ENCODE peak calls at places on chromosomes 2 and 18, in nine cellular contexts. U is tibial nerve, O is IMR-90, Q is stomach, F is HepG2, Y is transverse colon, V is heart left ventricle, D is A549, S is K562. C is an unnamed sample.

GRCh38 chr2:56534321-56534720 is 350.5 kb downstream of the CCDC85A start:
- DNase-seq in U (no peak), O (peak; percentile 6), Q (no peak), F (no peak), Y (no peak), V (no peak), D (no peak), S (no peak), C (no peak)

GRCh38 chr2:60550151-60550983 is 3.1 kb downstream of the BCL11A start:
- DNase-seq in U (peak; percentile 27), O (peak; percentile 82), Q (peak; percentile 79), F (peak; percentile 56), Y (peak; percentile 87), V (peak; percentile 76), D (peak; percentile 75), S (peak; percentile 38), C (peak; percentile 72)

GRCh38 chr18:32760391-32760790 is 12.4 kb downstream of the KLHL14 start:
- DNase-seq in U (no peak), O (no peak), Q (no peak), F (no peak), Y (peak; percentile 39), V (no peak), D (no peak), S (no peak), C (no peak)

GRCh38 chr2:40367652-40368051 is 84.2 kb downstream of the SLC8A1 start:
- DNase-seq in U (no peak), O (peak; percentile 93), Q (no peak), F (no peak), Y (no peak), V (no peak), D (no peak), S (no peak), C (no peak)

GRCh38 chr18:74248189-74248975 is 43.4 kb downstream of the CYB5A start:
- DNase-seq in U (no peak), O (no peak), Q (no peak), F (no peak), Y (no peak), V (no peak), D (no peak), S (no peak), C (no peak)

GRCh38 chr2:30371028-30371708 is 75.9 kb upstream of the LCLAT1 start:
- DNase-seq in U (no peak), O (no peak), Q (no peak), F (no peak), Y (no peak), V (no peak), D (no peak), S (no peak), C (no peak)

GRCh38 chr2:45860136-45861106 is 208.9 kb downstream of the PRKCE start:
- DNase-seq in U (peak; percentile 81), O (peak; percentile 38), Q (peak; percentile 33), F (peak; percentile 16), Y (peak; percentile 47), V (peak; percentile 64), D (no peak), S (no peak), C (no peak)

GRCh38 chr18:68215931-68216330 is 499.0 kb downstream of the TMX3 start:
- DNase-seq in U (no peak), O (peak; percentile 45), Q (no peak), F (no peak), Y (no peak), V (no peak), D (no peak), S (no peak), C (no peak)

GRCh38 chr2:240963376-240964220 is 34.8 kb upstream of the SNED1 start:
- DNase-seq in U (peak; percentile 3), O (no peak), Q (peak; percentile 19), F (no peak), Y (no peak), V (peak; percentile 54), D (no peak), S (no peak), C (no peak)

GRCh38 chr2:197620113-197620512 is 55.3 kb downstream of the RFTN2 start:
- DNase-seq in U (no peak), O (no peak), Q (no peak), F (no peak), Y (no peak), V (no peak), D (no peak), S (no peak), C (no peak)

GRCh38 chr2:75595541-75596395 is 35.0 kb upstream of the EVA1A start:
- DNase-seq in U (no peak), O (peak; percentile 95), Q (no peak), F (peak; percentile 38), Y (no peak), V (no peak), D (peak; percentile 56), S (no peak), C (no peak)

GRCh38 chr2:241811209-241811951 is 2.4 kb downstream of the NEU4 start:
- DNase-seq in U (no peak), O (no peak), Q (no peak), F (no peak), Y (no peak), V (peak; percentile 85), D (no peak), S (no peak), C (peak; percentile 46)

GRCh38 chr2:181459646-181460045 is 2.5 kb downstream of the ITGA4 start:
- DNase-seq in U (no peak), O (peak; percentile 6), Q (no peak), F (no peak), Y (no peak), V (no peak), D (no peak), S (no peak), C (no peak)

GRCh38 chr2:143705108-143705686 is 576.0 kb downstream of the ARHGAP15 start:
- DNase-seq in U (no peak), O (peak; percentile 76), Q (no peak), F (no peak), Y (no peak), V (no peak), D (no peak), S (no peak), C (no peak)

GRCh38 chr2:120910069-120910468 is 174.4 kb downstream of the GLI2 start:
- DNase-seq in U (no peak), O (no peak), Q (no peak), F (no peak), Y (no peak), V (no peak), D (no peak), S (no peak), C (no peak)

GRCh38 chr2:47069628-47070154 is 85.4 kb downstream of the STPG4 start:
- DNase-seq in U (no peak), O (peak; percentile 65), Q (peak; percentile 67), F (peak; percentile 84), Y (peak; percentile 87), V (peak; percentile 80), D (peak; percentile 73), S (no peak), C (no peak)

GRCh38 chr2:193267496-193268002 is 1072.8 kb upstream of the TMEFF2 start:
- DNase-seq in U (no peak), O (no peak), Q (no peak), F (no peak), Y (no peak), V (no peak), D (no peak), S (no peak), C (no peak)

GRCh38 chr2:22812065-22812680 is 572.8 kb upstream of the KLHL29 start:
- DNase-seq in U (no peak), O (no peak), Q (no peak), F (no peak), Y (no peak), V (no peak), D (no peak), S (no peak), C (no peak)

DNA sequence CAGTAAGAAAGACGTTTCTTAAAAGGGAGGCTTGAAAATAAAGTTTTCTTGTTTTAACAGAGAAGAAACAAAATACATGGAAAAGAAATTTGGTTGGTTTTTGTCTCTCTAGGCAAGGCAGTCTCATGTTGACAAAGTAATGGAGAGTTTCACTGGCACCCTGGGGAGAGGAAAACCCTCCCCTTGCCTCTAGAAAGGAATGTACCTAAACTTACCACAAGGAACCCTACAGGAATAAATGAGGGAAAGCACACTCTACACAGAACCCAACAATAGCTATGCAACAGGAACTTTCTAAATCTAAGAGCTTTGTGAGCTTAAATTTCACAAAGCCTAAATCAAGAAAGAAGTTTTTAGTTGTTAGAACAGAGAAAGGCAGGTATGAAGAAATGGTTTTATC is 37.0 kb downstream of the FIGN start:
- DNase-seq in U (no peak), O (no peak), Q (no peak), F (no peak), Y (no peak), V (no peak), D (no peak), S (no peak), C (no peak)
- TF ChIP-seq CTCF in U (no peak), O (no peak), Q (no peak), F (no peak), Y (no peak), V (no peak), D (no peak), S (no peak), C (no peak)

GRCh38 chr2:219179601-219180465 is 1.8 kb downstream of the RETREG2 start:
- DNase-seq in U (no peak), O (no peak), Q (no peak), F (no peak), Y (no peak), V (no peak), D (no peak), S (no peak), C (no peak)
- H3K4me1 ChIP-seq in U (peaks cover 38% of the 10 kb centered on the region), O (peaks cover 6% of the 10 kb centered on the region), Q (peaks cover 51% of the 10 kb centered on the region), F (peaks cover 33% of the 10 kb centered on the region), Y (peaks cover 14% of the 10 kb centered on the region), V (peaks cover 28% of the 10 kb centered on the region), D (peaks cover 15% of the 10 kb centered on the region), S (peaks cover 9% of the 10 kb centered on the region), C (no peaks in the 10 kb centered on the region)

GRCh38 chr2:190343500-190344274 is at the start of gene INPP1:
- DNase-seq in U (peak; percentile 47), O (peak; percentile 65), Q (peak; percentile 64), F (no peak), Y (peak; percentile 74), V (peak; percentile 83), D (peak; percentile 69), S (no peak), C (peak; percentile 77)
- TF ChIP-seq POLR2A in U (peak; percentile 36), O (peak; percentile 26), Q (no peak), F (no peak), Y (peak; percentile 41), V (peak; percentile 75), D (peak; percentile 24), S (no peak), C (peak; percentile 85)

GRCh38 chr2:11742317-11742701 is 4.1 kb upstream of the LPIN1 start:
- DNase-seq in U (no peak), O (peak; percentile 45), Q (no peak), F (no peak), Y (no peak), V (no peak), D (no peak), S (no peak), C (no peak)

GRCh38 chr2:11742702-11743530 is 3.5 kb upstream of the LPIN1 start:
- DNase-seq in U (no peak), O (no peak), Q (no peak), F (no peak), Y (no peak), V (no peak), D (no peak), S (no peak), C (no peak)

GRCh38 chr2:11743531-11743815 is 3.0 kb upstream of the LPIN1 start:
- DNase-seq in U (no peak), O (no peak), Q (no peak), F (no peak), Y (no peak), V (no peak), D (no peak), S (no peak), C (no peak)

GRCh38 chr2:11743846-11744553 is 2.4 kb upstream of the LPIN1 start:
- DNase-seq in U (peak; percentile 93), O (peak; percentile 100), Q (peak; percentile 94), F (peak; percentile 90), Y (peak; percentile 95), V (peak; percentile 94), D (peak; percentile 99), S (peak; percentile 96), C (peak; percentile 94)

GRCh38 chr2:11738589-11739436 is 7.6 kb upstream of the LPIN1 start:
- DNase-seq in U (peak; percentile 89), O (peak; percentile 87), Q (peak; percentile 66), F (peak; percentile 75), Y (peak; percentile 68), V (peak; percentile 73), D (peak; percentile 67), S (peak; percentile 36), C (peak; percentile 83)
- TF ChIP-seq CTCF in U (peak; percentile 36), O (peak; percentile 59), Q (peak; percentile 64), F (peak; percentile 92), Y (peak; percentile 30), V (peak; percentile 23), D (peak; percentile 49), S (peak; percentile 84), C (peak; percentile 37)